ENCODE peak calls at places on chromosomes 6 and 20, in six cellular contexts. L is foreskin fibroblast; P is CD8-positive, alpha-beta memory T cell; K is stimulated activated CD4-positive, alpha-beta T cell treated with anti-CD3 and anti-CD28 coated beads, Interleukin-12 subunit alpha, Interleukin-12 subunit beta, amount 100 ng/mL, for 4 hours; Q is left ventricle myocardium inferior; E is HEK293T. O is an unnamed sample.

GRCh38 chr6:8958894-8959511 is 523.7 kb upstream of the SLC35B3 start:
- DNase-seq in P (no peak), L (peak), E (no peak), Q (no peak), K (no peak), O (no peak)

GRCh38 chr6:18323935-18324707 is 59.8 kb upstream of the DEK start:
- DNase-seq in E (peak), L (peak), P (no peak), K (no peak), Q (no peak), O (no peak)

GRCh38 chr6:37493047-37493995 is 6.4 kb downstream of the CCDC167 start:
- DNase-seq in E (no peak), P (no peak), K (no peak), Q (no peak), L (no peak), O (no peak)

GRCh38 chr6:87909849-87910248 is 137.8 kb upstream of the SPACA1 start:
- DNase-seq in L (peak), P (no peak), Q (no peak), E (no peak), K (no peak), O (no peak)

GRCh38 chr6:169495601-169496000 is 206.2 kb downstream of the WDR27 start:
- DNase-seq in K (no peak), P (no peak), E (no peak), L (peak), Q (no peak), O (no peak)

GRCh38 chr6:16205377-16206144 is 32.8 kb upstream of the GMPR start:
- DNase-seq in P (no peak), K (no peak), E (peak), Q (no peak), L (peak), O (no peak)

GRCh38 chr6:114762145-114762544 is 419.3 kb upstream of the HS3ST5 start:
- DNase-seq in E (no peak), Q (no peak), P (no peak), K (no peak), L (no peak), O (no peak)

GRCh38 chr20:18657575-18657974 is 69.7 kb downstream of the DTD1 start:
- DNase-seq in Q (no peak), E (no peak), L (peak), K (no peak), P (no peak), O (no peak)

GRCh38 chr6:56292505-56293181 is 45.3 kb upstream of the COL21A1 start:
- DNase-seq in E (peak), K (no peak), Q (no peak), P (no peak), L (peak), O (peak)

GRCh38 chr20:13061381-13061780 is 52.6 kb downstream of the SPTLC3 start:
- DNase-seq in L (no peak), P (no peak), K (no peak), Q (no peak), E (no peak), O (no peak)

GRCh38 chr20:24918579-24919566 is 30.2 kb upstream of the CST7 start:
- DNase-seq in K (no peak), E (no peak), Q (no peak), L (no peak), P (no peak), O (no peak)

GRCh38 chr20:15875446-15875845 is 697.8 kb downstream of the KIF16B start:
- DNase-seq in K (no peak), L (no peak), P (no peak), Q (no peak), E (no peak), O (no peak)

GRCh38 chr20:51169813-51170212 is 146.9 kb upstream of the KCNG1 start:
- DNase-seq in E (no peak), K (no peak), Q (no peak), P (no peak), L (no peak), O (peak)

GRCh38 chr6:132391391-132392291 is 9.6 kb downstream of the MOXD1 start:
- DNase-seq in L (peak), E (no peak), Q (peak), P (no peak), K (no peak), O (no peak)

O was measured in NT2/D1.